ENCODE peak calls at places on chromosomes 7 and 10, in five cellular contexts. One of them, this sample, is unnamed.

GRCh38 chr7:921581-922333 is 32.7 kb downstream of the ADAP1 start:
- DNase-seq in nephron progenitor cell: peak; percentile 4
- DNase-seq in T47D: no peak
- DNase-seq in CD4-positive, alpha-beta T cell: peak; percentile 3
- DNase-seq in PC-9: no peak
- DNase-seq in this sample: no peak

GRCh38 chr10:101166430-101166829 is 35.3 kb downstream of the TLX1 start:
- DNase-seq in CD4-positive, alpha-beta T cell: no peak
- DNase-seq in PC-9: no peak
- DNase-seq in nephron progenitor cell: no peak
- DNase-seq in T47D: no peak
- DNase-seq in this sample: no peak

GRCh38 chr10:16304311-16304710 is 132.5 kb upstream of the PTER start:
- DNase-seq in nephron progenitor cell: no peak
- DNase-seq in PC-9: no peak
- DNase-seq in T47D: no peak
- DNase-seq in CD4-positive, alpha-beta T cell: no peak
- DNase-seq in this sample: no peak

GRCh38 chr10:119209050-119209735 is 1.8 kb downstream of the GRK5 start:
- DNase-seq in nephron progenitor cell: peak; percentile 82
- DNase-seq in CD4-positive, alpha-beta T cell: peak; percentile 44
- DNase-seq in PC-9: no peak
- DNase-seq in T47D: peak; percentile 23
- DNase-seq in this sample: peak; percentile 77

GRCh38 chr7:7693881-7694280 is 24.5 kb downstream of the RPA3 start:
- DNase-seq in PC-9: peak; percentile 87
- DNase-seq in CD4-positive, alpha-beta T cell: no peak
- DNase-seq in nephron progenitor cell: no peak
- DNase-seq in T47D: no peak
- DNase-seq in this sample: no peak

GRCh38 chr7:97732567-97733275 is 835 bp downstream of the TAC1 start:
- DNase-seq in CD4-positive, alpha-beta T cell: no peak
- DNase-seq in T47D: no peak
- DNase-seq in nephron progenitor cell: no peak
- DNase-seq in PC-9: no peak
- DNase-seq in this sample: no peak

GRCh38 chr7:575425-576366 is 56.0 kb upstream of the PDGFA start:
- DNase-seq in PC-9: no peak
- DNase-seq in CD4-positive, alpha-beta T cell: no peak
- DNase-seq in nephron progenitor cell: no peak
- DNase-seq in T47D: no peak
- DNase-seq in this sample: no peak

GRCh38 chr10:35306852-35307251 is 29.5 kb upstream of the CCNY start:
- DNase-seq in T47D: peak; percentile 80
- DNase-seq in CD4-positive, alpha-beta T cell: no peak
- DNase-seq in nephron progenitor cell: no peak
- DNase-seq in PC-9: peak; percentile 95
- DNase-seq in this sample: no peak

GRCh38 chr10:29392376-29393021 is 103.6 kb downstream of the LYZL1 start:
- DNase-seq in nephron progenitor cell: peak; percentile 64
- DNase-seq in CD4-positive, alpha-beta T cell: no peak
- DNase-seq in PC-9: no peak
- DNase-seq in T47D: peak; percentile 53
- DNase-seq in this sample: peak; percentile 38

GRCh38 chr10:13614530-13615332 is 28.0 kb downstream of the PRPF18 start:
- DNase-seq in nephron progenitor cell: peak; percentile 41
- DNase-seq in T47D: peak; percentile 90
- DNase-seq in CD4-positive, alpha-beta T cell: no peak
- DNase-seq in PC-9: peak; percentile 79
- DNase-seq in this sample: no peak

GRCh38 chr10:78408671-78409472 is 375.2 kb downstream of the RPS24 start:
- DNase-seq in T47D: peak; percentile 53
- DNase-seq in PC-9: no peak
- DNase-seq in CD4-positive, alpha-beta T cell: no peak
- DNase-seq in nephron progenitor cell: no peak
- DNase-seq in this sample: peak; percentile 63

GRCh38 chr7:876972-877311 is 588 bp downstream of the GET4 start:
- DNase-seq in PC-9: peak; percentile 43
- DNase-seq in nephron progenitor cell: no peak
- DNase-seq in T47D: peak; percentile 63
- DNase-seq in CD4-positive, alpha-beta T cell: no peak
- DNase-seq in this sample: peak; percentile 37

GRCh38 chr10:102546606-102547310 is 43.0 kb downstream of the SUFU start:
- DNase-seq in T47D: no peak
- DNase-seq in CD4-positive, alpha-beta T cell: no peak
- DNase-seq in PC-9: no peak
- DNase-seq in nephron progenitor cell: no peak
- DNase-seq in this sample: no peak

GRCh38 chr10:116892873-116893685 is 43.8 kb downstream of the ENO4 start:
- DNase-seq in nephron progenitor cell: no peak
- DNase-seq in CD4-positive, alpha-beta T cell: no peak
- DNase-seq in T47D: no peak
- DNase-seq in PC-9: no peak
- DNase-seq in this sample: peak; percentile 84

GRCh38 chr10:112842832-112843360 is 107.2 kb upstream of the TCF7L2 start:
- DNase-seq in nephron progenitor cell: peak; percentile 66
- DNase-seq in CD4-positive, alpha-beta T cell: no peak
- DNase-seq in T47D: peak; percentile 76
- DNase-seq in PC-9: no peak
- DNase-seq in this sample: no peak

GRCh38 chr10:91536790-91537189 is 96.1 kb downstream of the PPP1R3C start:
- DNase-seq in nephron progenitor cell: no peak
- DNase-seq in T47D: peak; percentile 31
- DNase-seq in CD4-positive, alpha-beta T cell: no peak
- DNase-seq in PC-9: no peak
- DNase-seq in this sample: no peak

GRCh38 chr10:79308016-79308415 is 39.3 kb upstream of the PPIF start:
- DNase-seq in CD4-positive, alpha-beta T cell: no peak
- DNase-seq in T47D: no peak
- DNase-seq in nephron progenitor cell: no peak
- DNase-seq in PC-9: no peak
- DNase-seq in this sample: no peak

GRCh38 chr10:120818301-120818700 is 32.9 kb upstream of the WDR11 start:
- DNase-seq in T47D: no peak
- DNase-seq in PC-9: no peak
- DNase-seq in nephron progenitor cell: no peak
- DNase-seq in CD4-positive, alpha-beta T cell: no peak
- DNase-seq in this sample: no peak

GRCh38 chr7:29748286-29749099 is 57.8 kb upstream of the WIPF3 start:
- DNase-seq in T47D: peak; percentile 78
- DNase-seq in nephron progenitor cell: no peak
- DNase-seq in PC-9: peak; percentile 69
- DNase-seq in CD4-positive, alpha-beta T cell: no peak
- DNase-seq in this sample: no peak

GRCh38 chr10:30536578-30536977 is 93.0 kb downstream of the LYZL2 start:
- DNase-seq in CD4-positive, alpha-beta T cell: no peak
- DNase-seq in PC-9: no peak
- DNase-seq in T47D: no peak
- DNase-seq in nephron progenitor cell: no peak
- DNase-seq in this sample: no peak

GRCh38 chr10:1268856-1269255 is 212.7 kb downstream of the WDR37 start:
- DNase-seq in CD4-positive, alpha-beta T cell: no peak
- DNase-seq in nephron progenitor cell: no peak
- DNase-seq in T47D: peak; percentile 99
- DNase-seq in PC-9: no peak
- DNase-seq in this sample: no peak

GRCh38 chr10:63464402-63465292 is 1.1 kb downstream of the JMJD1C start:
- DNase-seq in T47D: peak; percentile 15
- DNase-seq in CD4-positive, alpha-beta T cell: no peak
- DNase-seq in nephron progenitor cell: no peak
- DNase-seq in PC-9: peak; percentile 40
- DNase-seq in this sample: no peak

GRCh38 chr7:33155811-33156210 is 26.4 kb downstream of the BBS9 start:
- DNase-seq in T47D: no peak
- DNase-seq in nephron progenitor cell: no peak
- DNase-seq in PC-9: no peak
- DNase-seq in CD4-positive, alpha-beta T cell: no peak
- DNase-seq in this sample: no peak

GRCh38 chr10:111295788-111296187 is 219.0 kb downstream of the ADRA2A start:
- DNase-seq in PC-9: no peak
- DNase-seq in T47D: no peak
- DNase-seq in nephron progenitor cell: no peak
- DNase-seq in CD4-positive, alpha-beta T cell: no peak
- DNase-seq in this sample: no peak

GRCh38 chr10:117807441-117807840 is 239.3 kb downstream of the RAB11FIP2 start:
- DNase-seq in nephron progenitor cell: no peak
- DNase-seq in T47D: no peak
- DNase-seq in CD4-positive, alpha-beta T cell: no peak
- DNase-seq in PC-9: no peak
- DNase-seq in this sample: no peak

GRCh38 chr10:11444148-11444516 is 167.3 kb downstream of the USP6NL start:
- DNase-seq in nephron progenitor cell: no peak
- DNase-seq in PC-9: no peak
- DNase-seq in CD4-positive, alpha-beta T cell: no peak
- DNase-seq in T47D: no peak
- DNase-seq in this sample: no peak

GRCh38 chr7:74153736-74154135 is 20.4 kb upstream of the EIF4H start:
- DNase-seq in nephron progenitor cell: no peak
- DNase-seq in CD4-positive, alpha-beta T cell: no peak
- DNase-seq in T47D: peak; percentile 60
- DNase-seq in PC-9: peak; percentile 68
- DNase-seq in this sample: no peak

GRCh38 chr10:102665904-102666509 is 21.7 kb downstream of the TRIM8 start:
- DNase-seq in T47D: no peak
- DNase-seq in CD4-positive, alpha-beta T cell: no peak
- DNase-seq in nephron progenitor cell: no peak
- DNase-seq in PC-9: no peak
- DNase-seq in this sample: no peak

GRCh38 chr7:131103997-131104396 is 223.7 kb upstream of the MKLN1 start:
- DNase-seq in T47D: no peak
- DNase-seq in nephron progenitor cell: no peak
- DNase-seq in CD4-positive, alpha-beta T cell: no peak
- DNase-seq in PC-9: no peak
- DNase-seq in this sample: no peak

GRCh38 chr10:34433241-34434076 is 381.6 kb downstream of the PARD3 start:
- DNase-seq in PC-9: no peak
- DNase-seq in nephron progenitor cell: no peak
- DNase-seq in T47D: no peak
- DNase-seq in CD4-positive, alpha-beta T cell: no peak
- DNase-seq in this sample: no peak

GRCh38 chr7:24701232-24701898 is 55.9 kb downstream of the GSDME start:
- DNase-seq in CD4-positive, alpha-beta T cell: no peak
- DNase-seq in PC-9: peak; percentile 90
- DNase-seq in T47D: peak; percentile 74
- DNase-seq in nephron progenitor cell: no peak
- DNase-seq in this sample: no peak

This sample was measured in WERI-Rb-1.